ENCODE peak calls at places on chromosomes 3 and 15, in seven cellular contexts. E is AG08396; O is CD4-positive, alpha-beta T cell; P is GM06990; I is GM03348; X is GM23248; V is cardiac fibroblast. K is an unnamed sample.

GRCh38 chr15:68833734-68834334 is 13.1 kb upstream of the ANP32A start:
- DNase-seq in E (no peak), P (no peak), X (no peak), V (no peak), O (no peak), I (no peak), K (no peak)

GRCh38 chr3:50078091-50078490 is 10.6 kb upstream of the RBM5 start:
- DNase-seq in E (no peak), O (no peak), X (no peak), I (no peak), P (no peak), V (no peak), K (no peak)

GRCh38 chr3:26236511-26236910 is 386.1 kb upstream of the LRRC3B start:
- DNase-seq in E (no peak), O (no peak), I (no peak), P (no peak), V (no peak), X (no peak), K (no peak)

GRCh38 chr3:15520804-15521572 is 518 bp downstream of the COLQ start:
- DNase-seq in O (no peak), X (no peak), V (no peak), P (no peak), I (no peak), E (no peak), K (no peak)

GRCh38 chr15:40046721-40047412 is 7.9 kb upstream of the SRP14 start:
- DNase-seq in I (peak), P (no peak), V (peak), O (no peak), X (peak), E (peak), K (no peak)

GRCh38 chr15:44397869-44398268 is 29.6 kb upstream of the CTDSPL2 start:
- DNase-seq in X (no peak), I (no peak), E (no peak), O (no peak), P (no peak), V (no peak), K (no peak)

GRCh38 chr15:40825661-40826088 is 2.8 kb downstream of the PPP1R14D start:
- DNase-seq in X (peak), V (no peak), E (peak), P (no peak), I (no peak), O (no peak), K (no peak)

GRCh38 chr3:167733961-167734497 is 663 bp downstream of the PDCD10 start:
- DNase-seq in V (peak), O (no peak), E (no peak), I (no peak), X (peak), P (no peak), K (no peak)

GRCh38 chr3:79414821-79415220 is 353.0 kb downstream of the ROBO1 start:
- DNase-seq in P (no peak), X (peak), V (peak), I (peak), E (peak), O (no peak), K (no peak)

GRCh38 chr3:43770426-43771103 is 79.8 kb downstream of the ABHD5 start:
- DNase-seq in P (no peak), X (peak), I (peak), V (peak), O (no peak), E (peak), K (no peak)

GRCh38 chr15:50911641-50912040 is 3.2 kb downstream of the AP4E1 start:
- DNase-seq in V (no peak), X (peak), O (no peak), P (no peak), I (no peak), E (no peak), K (no peak)

GRCh38 chr3:138862531-138862923 is 27.8 kb upstream of the PIK3CB start:
- DNase-seq in I (no peak), V (no peak), P (no peak), O (no peak), X (peak), E (no peak), K (no peak)

GRCh38 chr3:56904526-56905245 is 102.9 kb upstream of the ARHGEF3 start:
- DNase-seq in I (no peak), P (no peak), E (no peak), O (no peak), X (no peak), V (no peak), K (no peak)

GRCh38 chr15:56149071-56149470 is 94.6 kb downstream of the RFX7 start:
- DNase-seq in O (no peak), E (peak), V (peak), P (no peak), X (peak), I (peak), K (no peak)

GRCh38 chr3:38960953-38961622 is 90.7 kb downstream of the SCN11A start:
- DNase-seq in V (peak), E (peak), I (peak), X (peak), O (no peak), P (no peak), K (peak)

GRCh38 chr3:178405456-178405970 is 130.7 kb upstream of the KCNMB2 start:
- DNase-seq in E (no peak), P (no peak), I (no peak), O (no peak), V (peak), X (peak), K (no peak)

GRCh38 chr15:42273099-42273899 is at the start of the genes GANC and TMEM87A:
- DNase-seq in I (peak), P (peak), V (peak), X (peak), O (peak), E (peak), K (peak)

GRCh38 chr15:64842099-64842940 is 605 bp downstream of the PLEKHO2 start:
- DNase-seq in X (peak), I (peak), P (no peak), E (no peak), V (peak), O (no peak), K (no peak)

GRCh38 chr15:37490707-37491106 is 390.4 kb upstream of the MEIS2 start:
- DNase-seq in P (no peak), X (no peak), O (no peak), E (no peak), V (no peak), I (no peak), K (no peak)

GRCh38 chr3:158470944-158471638 is 99.9 kb upstream of the MLF1 start:
- DNase-seq in I (no peak), V (peak), P (no peak), O (no peak), E (peak), X (peak), K (no peak)

GRCh38 chr3:190840146-190840545 is 22.3 kb downstream of the GMNC start:
- DNase-seq in P (no peak), V (peak), X (peak), O (no peak), I (peak), E (no peak), K (no peak)

GRCh38 chr15:91917991-91918390 is 64.5 kb downstream of the SLCO3A1 start:
- DNase-seq in P (no peak), O (no peak), I (no peak), V (no peak), E (no peak), X (no peak), K (no peak)

GRCh38 chr3:64329037-64329436 is 103.8 kb upstream of the PRICKLE2 start:
- DNase-seq in V (no peak), O (no peak), I (no peak), P (no peak), X (no peak), E (no peak), K (no peak)

GRCh38 chr3:117892431-117892841 is 1142.2 kb downstream of the IGSF11 start:
- DNase-seq in V (peak), O (no peak), X (peak), P (no peak), E (peak), I (peak), K (no peak)

K was measured in GM10248.